ENCODE peak calls at places on chromosomes 5 and 9, in nine cellular contexts. J is activated B cell treated with CpG ODN at 0.5 μM for 24 hours, S is C1 segment of cervical spinal cord, R is left kidney, P is myocyte, L is thoracic aorta, O is right atrium auricular region, G is activated T-cell treated with anti-CD3 and anti-CD28 coated beads for 1 hour, C is prostate gland. N is an unnamed sample.

GRCh38 chr5:85132269-85132668 is 747.6 kb upstream of the EDIL3 start:
- DNase-seq in J (no peak), S (no peak), R (no peak), P (peak), L (no peak), O (no peak), G (no peak), C (no peak), N (peak)

GRCh38 chr9:36151306-36152210 is 15.0 kb downstream of the GLIPR2 start:
- DNase-seq in J (peak), S (peak), R (no peak), P (peak), L (no peak), O (no peak), G (peak), C (no peak), N (peak)

GRCh38 chr5:4520557-4520956 is 619.6 kb upstream of the ADAMTS16 start:
- DNase-seq in J (no peak), S (no peak), R (no peak), P (no peak), L (no peak), O (no peak), G (no peak), C (no peak), N (no peak)

GRCh38 chr9:6171667-6172066 is 43.9 kb upstream of the IL33 start:
- DNase-seq in J (no peak), S (no peak), R (peak), P (no peak), L (no peak), O (no peak), G (no peak), C (no peak), N (no peak)

GRCh38 chr9:13127164-13127563 is 152.3 kb downstream of the MPDZ start:
- DNase-seq in J (no peak), S (no peak), R (no peak), P (no peak), L (no peak), O (no peak), G (no peak), C (no peak), N (no peak)

GRCh38 chr9:112569186-112569585 is 82.6 kb downstream of the KIAA1958 start:
- DNase-seq in J (no peak), S (no peak), R (no peak), P (peak), L (no peak), O (no peak), G (no peak), C (no peak), N (peak)

GRCh38 chr5:176151286-176151685 is 86.9 kb upstream of the SIMC1 start:
- DNase-seq in J (no peak), S (no peak), R (peak), P (no peak), L (no peak), O (no peak), G (no peak), C (no peak), N (peak)

GRCh38 chr9:32782476-32783167 is 718 bp upstream of the TMEM215 start:
- DNase-seq in J (no peak), S (no peak), R (peak), P (no peak), L (no peak), O (no peak), G (no peak), C (no peak), N (no peak)

GRCh38 chr5:67483453-67484030 is 286.9 kb upstream of the CD180 start:
- DNase-seq in J (no peak), S (no peak), R (no peak), P (no peak), L (no peak), O (no peak), G (no peak), C (no peak), N (no peak)

GRCh38 chr9:69188975-69189374 is 14.9 kb downstream of the TJP2 start:
- DNase-seq in J (no peak), S (no peak), R (no peak), P (no peak), L (no peak), O (no peak), G (no peak), C (no peak), N (no peak)

GRCh38 chr5:113262674-113263073 is 172.1 kb downstream of the TSSK1B start:
- DNase-seq in J (no peak), S (no peak), R (no peak), P (no peak), L (no peak), O (no peak), G (no peak), C (no peak), N (no peak)

GRCh38 chr9:70053864-70054263 is 10.2 kb downstream of the MAMDC2 start:
- DNase-seq in J (no peak), S (no peak), R (no peak), P (peak), L (no peak), O (no peak), G (no peak), C (peak), N (no peak)

GRCh38 chr5:173237821-173238220 is 2.8 kb upstream of the NKX2-5 start:
- DNase-seq in J (no peak), S (no peak), R (peak), P (no peak), L (no peak), O (no peak), G (no peak), C (no peak), N (no peak)

GRCh38 chr9:131292937-131293336 is 3.4 kb downstream of the PLPP7 start:
- DNase-seq in J (no peak), S (no peak), R (no peak), P (no peak), L (no peak), O (no peak), G (no peak), C (no peak), N (no peak)

GRCh38 chr5:125550237-125550636 is 803.8 kb upstream of the ZNF608 start:
- DNase-seq in J (no peak), S (no peak), R (peak), P (peak), L (no peak), O (no peak), G (no peak), C (no peak), N (peak)

GRCh38 chr9:99199938-99200539 is 21.7 kb downstream of the ALG2 start:
- DNase-seq in J (no peak), S (no peak), R (no peak), P (no peak), L (no peak), O (no peak), G (no peak), C (no peak), N (no peak)

GRCh38 chr9:79501546-79501945 is 70.2 kb upstream of the TLE4 start:
- DNase-seq in J (no peak), S (no peak), R (no peak), P (no peak), L (no peak), O (no peak), G (no peak), C (no peak), N (no peak)

GRCh38 chr5:56729488-56729887 is 85.9 kb upstream of the MAP3K1 start:
- DNase-seq in J (no peak), S (no peak), R (no peak), P (no peak), L (no peak), O (no peak), G (no peak), C (no peak), N (no peak)

GRCh38 chr9:84230355-84231136 is 110.0 kb downstream of the SLC28A3 start:
- DNase-seq in J (no peak), S (no peak), R (peak), P (peak), L (no peak), O (no peak), G (no peak), C (no peak), N (peak)

GRCh38 chr5:40291338-40291737 is 388.4 kb upstream of the PTGER4 start:
- DNase-seq in J (no peak), S (no peak), R (no peak), P (no peak), L (no peak), O (no peak), G (no peak), C (no peak), N (peak)

GRCh38 chr9:88187631-88188030 is 49.4 kb upstream of the SPATA31C2 start:
- DNase-seq in J (no peak), S (no peak), R (no peak), P (no peak), L (no peak), O (no peak), G (no peak), C (no peak), N (peak)

GRCh38 chr9:75088646-75089368 is 493 bp downstream of the OSTF1 start:
- DNase-seq in J (peak), S (peak), R (peak), P (peak), L (no peak), O (peak), G (no peak), C (peak), N (peak)

GRCh38 chr9:134592018-134592818 is 49.4 kb upstream of the COL5A1 start:
- DNase-seq in J (no peak), S (no peak), R (peak), P (peak), L (no peak), O (peak), G (no peak), C (no peak), N (peak)

GRCh38 chr9:111298831-111299603 is 31.0 kb downstream of the OR2K2 start:
- DNase-seq in J (no peak), S (peak), R (peak), P (peak), L (no peak), O (peak), G (no peak), C (peak), N (peak)

N was measured in iris pigment epithelial cell.